ENCODE peak calls at places on chromosomes 6 and 20, in ten cellular contexts. One of them, this sample, is unnamed.

GRCh38 chr20:33408716-33409654 is 7.7 kb upstream of the CDK5RAP1 start:
- DNase-seq in HCEC 1CT: no peak
- DNase-seq in nephron progenitor cell: no peak
- DNase-seq in neural crest cell: no peak
- DNase-seq in stromal cell of bone marrow: no peak
- DNase-seq in left colon: no peak
- DNase-seq in fibroblast of the aortic adventitia: no peak
- DNase-seq in BE2C: no peak
- DNase-seq in HEK293T: no peak
- DNase-seq in occipital lobe: peak
- DNase-seq in this sample: no peak

GRCh38 chr20:58755062-58755697 is 62.6 kb downstream of the NPEPL1 start:
- DNase-seq in HCEC 1CT: no peak
- DNase-seq in nephron progenitor cell: no peak
- DNase-seq in neural crest cell: no peak
- DNase-seq in stromal cell of bone marrow: no peak
- DNase-seq in left colon: no peak
- DNase-seq in fibroblast of the aortic adventitia: no peak
- DNase-seq in BE2C: no peak
- DNase-seq in HEK293T: no peak
- DNase-seq in occipital lobe: no peak
- DNase-seq in this sample: no peak

GRCh38 chr6:56663344-56663743 is 20.7 kb upstream of the DST start:
- DNase-seq in HCEC 1CT: no peak
- DNase-seq in nephron progenitor cell: no peak
- DNase-seq in neural crest cell: no peak
- DNase-seq in stromal cell of bone marrow: no peak
- DNase-seq in left colon: peak
- DNase-seq in fibroblast of the aortic adventitia: no peak
- DNase-seq in BE2C: peak
- DNase-seq in HEK293T: no peak
- DNase-seq in occipital lobe: no peak
- DNase-seq in this sample: no peak

GRCh38 chr6:35139924-35140524 is 1.1 kb downstream of the TCP11 start:
- DNase-seq in HCEC 1CT: peak
- DNase-seq in nephron progenitor cell: peak
- DNase-seq in neural crest cell: peak
- DNase-seq in stromal cell of bone marrow: no peak
- DNase-seq in left colon: peak
- DNase-seq in fibroblast of the aortic adventitia: peak
- DNase-seq in BE2C: peak
- DNase-seq in HEK293T: peak
- DNase-seq in occipital lobe: peak
- DNase-seq in this sample: peak

GRCh38 chr6:170575250-170575649 is 9.2 kb downstream of the PDCD2 start:
- DNase-seq in HCEC 1CT: peak
- DNase-seq in nephron progenitor cell: no peak
- DNase-seq in neural crest cell: no peak
- DNase-seq in stromal cell of bone marrow: no peak
- DNase-seq in left colon: no peak
- DNase-seq in fibroblast of the aortic adventitia: peak
- DNase-seq in BE2C: no peak
- DNase-seq in HEK293T: peak
- DNase-seq in occipital lobe: no peak
- DNase-seq in this sample: no peak

GRCh38 chr6:49370518-49370917 is 92.5 kb downstream of the MMUT start:
- DNase-seq in HCEC 1CT: no peak
- DNase-seq in nephron progenitor cell: no peak
- DNase-seq in neural crest cell: no peak
- DNase-seq in stromal cell of bone marrow: no peak
- DNase-seq in left colon: no peak
- DNase-seq in fibroblast of the aortic adventitia: no peak
- DNase-seq in BE2C: no peak
- DNase-seq in HEK293T: no peak
- DNase-seq in occipital lobe: no peak
- DNase-seq in this sample: no peak

GRCh38 chr6:41846666-41847237 is 48.4 kb downstream of the USP49 start:
- DNase-seq in HCEC 1CT: peak
- DNase-seq in nephron progenitor cell: peak
- DNase-seq in neural crest cell: peak
- DNase-seq in stromal cell of bone marrow: peak
- DNase-seq in left colon: peak
- DNase-seq in fibroblast of the aortic adventitia: peak
- DNase-seq in BE2C: peak
- DNase-seq in HEK293T: peak
- DNase-seq in occipital lobe: no peak
- DNase-seq in this sample: no peak

GRCh38 chr20:15061955-15062354 is 724.5 kb upstream of the FLRT3 start:
- DNase-seq in HCEC 1CT: no peak
- DNase-seq in nephron progenitor cell: peak
- DNase-seq in neural crest cell: no peak
- DNase-seq in stromal cell of bone marrow: no peak
- DNase-seq in left colon: no peak
- DNase-seq in fibroblast of the aortic adventitia: no peak
- DNase-seq in BE2C: no peak
- DNase-seq in HEK293T: no peak
- DNase-seq in occipital lobe: no peak
- DNase-seq in this sample: no peak

GRCh38 chr20:44637042-44637441 is 14.5 kb downstream of the ADA start:
- DNase-seq in HCEC 1CT: no peak
- DNase-seq in nephron progenitor cell: no peak
- DNase-seq in neural crest cell: no peak
- DNase-seq in stromal cell of bone marrow: no peak
- DNase-seq in left colon: no peak
- DNase-seq in fibroblast of the aortic adventitia: no peak
- DNase-seq in BE2C: no peak
- DNase-seq in HEK293T: no peak
- DNase-seq in occipital lobe: no peak
- DNase-seq in this sample: no peak

GRCh38 chr6:113052513-113052912 is 705.4 kb downstream of the RFPL4B start:
- DNase-seq in HCEC 1CT: no peak
- DNase-seq in nephron progenitor cell: no peak
- DNase-seq in neural crest cell: no peak
- DNase-seq in stromal cell of bone marrow: no peak
- DNase-seq in left colon: no peak
- DNase-seq in fibroblast of the aortic adventitia: no peak
- DNase-seq in BE2C: no peak
- DNase-seq in HEK293T: no peak
- DNase-seq in occipital lobe: no peak
- DNase-seq in this sample: no peak

GRCh38 chr6:112086744-112087135 is 542 bp downstream of the TUBE1 start:
- DNase-seq in HCEC 1CT: peak
- DNase-seq in nephron progenitor cell: no peak
- DNase-seq in neural crest cell: no peak
- DNase-seq in stromal cell of bone marrow: peak
- DNase-seq in left colon: no peak
- DNase-seq in fibroblast of the aortic adventitia: peak
- DNase-seq in BE2C: no peak
- DNase-seq in HEK293T: peak
- DNase-seq in occipital lobe: no peak
- DNase-seq in this sample: no peak

GRCh38 chr6:169897601-169898358 is 146.4 kb downstream of the ERMARD start:
- DNase-seq in HCEC 1CT: no peak
- DNase-seq in nephron progenitor cell: no peak
- DNase-seq in neural crest cell: no peak
- DNase-seq in stromal cell of bone marrow: no peak
- DNase-seq in left colon: no peak
- DNase-seq in fibroblast of the aortic adventitia: no peak
- DNase-seq in BE2C: no peak
- DNase-seq in HEK293T: no peak
- DNase-seq in occipital lobe: no peak
- DNase-seq in this sample: no peak

GRCh38 chr6:73309534-73309783 is 44.6 kb downstream of the DPPA5 start:
- DNase-seq in HCEC 1CT: no peak
- DNase-seq in nephron progenitor cell: no peak
- DNase-seq in neural crest cell: no peak
- DNase-seq in stromal cell of bone marrow: no peak
- DNase-seq in left colon: no peak
- DNase-seq in fibroblast of the aortic adventitia: peak
- DNase-seq in BE2C: no peak
- DNase-seq in HEK293T: no peak
- DNase-seq in occipital lobe: no peak
- DNase-seq in this sample: no peak

GRCh38 chr6:7183707-7184106 is 75.9 kb downstream of the RREB1 start:
- DNase-seq in HCEC 1CT: no peak
- DNase-seq in nephron progenitor cell: no peak
- DNase-seq in neural crest cell: no peak
- DNase-seq in stromal cell of bone marrow: no peak
- DNase-seq in left colon: no peak
- DNase-seq in fibroblast of the aortic adventitia: no peak
- DNase-seq in BE2C: no peak
- DNase-seq in HEK293T: no peak
- DNase-seq in occipital lobe: no peak
- DNase-seq in this sample: no peak

GRCh38 chr20:35055445-35056276 is 36.9 kb downstream of the TRPC4AP start:
- DNase-seq in HCEC 1CT: no peak
- DNase-seq in nephron progenitor cell: no peak
- DNase-seq in neural crest cell: no peak
- DNase-seq in stromal cell of bone marrow: peak
- DNase-seq in left colon: no peak
- DNase-seq in fibroblast of the aortic adventitia: peak
- DNase-seq in BE2C: peak
- DNase-seq in HEK293T: no peak
- DNase-seq in occipital lobe: no peak
- DNase-seq in this sample: no peak

GRCh38 chr20:41200446-41201202 is 63.3 kb downstream of the PLCG1 start:
- DNase-seq in HCEC 1CT: no peak
- DNase-seq in nephron progenitor cell: no peak
- DNase-seq in neural crest cell: no peak
- DNase-seq in stromal cell of bone marrow: no peak
- DNase-seq in left colon: no peak
- DNase-seq in fibroblast of the aortic adventitia: peak
- DNase-seq in BE2C: no peak
- DNase-seq in HEK293T: no peak
- DNase-seq in occipital lobe: no peak
- DNase-seq in this sample: no peak

GRCh38 chr6:42698217-42698616 is 24.2 kb downstream of the PRPH2 start:
- DNase-seq in HCEC 1CT: no peak
- DNase-seq in nephron progenitor cell: no peak
- DNase-seq in neural crest cell: no peak
- DNase-seq in stromal cell of bone marrow: no peak
- DNase-seq in left colon: no peak
- DNase-seq in fibroblast of the aortic adventitia: no peak
- DNase-seq in BE2C: no peak
- DNase-seq in HEK293T: peak
- DNase-seq in occipital lobe: no peak
- DNase-seq in this sample: no peak

GRCh38 chr6:37928217-37928616 is 108.7 kb downstream of the ZFAND3 start:
- DNase-seq in HCEC 1CT: no peak
- DNase-seq in nephron progenitor cell: no peak
- DNase-seq in neural crest cell: no peak
- DNase-seq in stromal cell of bone marrow: no peak
- DNase-seq in left colon: no peak
- DNase-seq in fibroblast of the aortic adventitia: no peak
- DNase-seq in BE2C: no peak
- DNase-seq in HEK293T: no peak
- DNase-seq in occipital lobe: no peak
- DNase-seq in this sample: no peak

GRCh38 chr6:71126506-71126905 is 162.1 kb upstream of the OGFRL1 start:
- DNase-seq in HCEC 1CT: no peak
- DNase-seq in nephron progenitor cell: no peak
- DNase-seq in neural crest cell: no peak
- DNase-seq in stromal cell of bone marrow: no peak
- DNase-seq in left colon: no peak
- DNase-seq in fibroblast of the aortic adventitia: no peak
- DNase-seq in BE2C: peak
- DNase-seq in HEK293T: no peak
- DNase-seq in occipital lobe: no peak
- DNase-seq in this sample: no peak

GRCh38 chr6:411402-412145 is 20.0 kb downstream of the IRF4 start:
- DNase-seq in HCEC 1CT: no peak
- DNase-seq in nephron progenitor cell: peak
- DNase-seq in neural crest cell: no peak
- DNase-seq in stromal cell of bone marrow: no peak
- DNase-seq in left colon: peak
- DNase-seq in fibroblast of the aortic adventitia: no peak
- DNase-seq in BE2C: no peak
- DNase-seq in HEK293T: no peak
- DNase-seq in occipital lobe: no peak
- DNase-seq in this sample: no peak

This sample was measured in NCI-H1048.